ENCODE peak calls at places on chromosomes 3 and 15, in five cellular contexts. T is aorta; O is GM23338; L is esophagus muscularis mucosa; U is CD8-positive, alpha-beta T cell. P is an unnamed sample.
A peak's percentile ranks its signal among the peaks of the same experiment; 100 is the strongest.

GRCh38 chr3:169241928-169242751 is 421.4 kb downstream of the MECOM start:
- DNase-seq in L (no peak), T (peak; percentile 75), U (no peak), O (peak; percentile 70), P (peak; percentile 69)

GRCh38 chr3:193872265-193872753 is 263.6 kb upstream of the HES1 start:
- DNase-seq in O (no peak), U (no peak), T (no peak), L (no peak), P (peak; percentile 87)

GRCh38 chr3:188583476-188584161 is 429.7 kb downstream of the LPP start:
- DNase-seq in O (no peak), U (no peak), T (no peak), L (no peak), P (no peak)

GRCh38 chr3:159645874-159646273 is 342.8 kb upstream of the IL12A start:
- DNase-seq in L (no peak), U (no peak), T (no peak), O (no peak), P (no peak)

GRCh38 chr3:22899441-22899840 is 303.7 kb upstream of the UBE2E2 start:
- DNase-seq in U (no peak), L (no peak), T (no peak), O (no peak), P (no peak)

GRCh38 chr15:36332301-36332700 is 247.1 kb upstream of the CDIN1 start:
- DNase-seq in T (no peak), U (no peak), O (no peak), L (no peak), P (no peak)

GRCh38 chr3:135918600-135918999 is 46.9 kb upstream of the PPP2R3A start:
- DNase-seq in U (no peak), O (peak; percentile 59), T (no peak), L (no peak), P (no peak)

GRCh38 chr3:60588806-60589205 is 662.4 kb downstream of the FHIT start:
- DNase-seq in O (no peak), T (no peak), U (no peak), L (no peak), P (no peak)

GRCh38 chr3:150393745-150394144 is 14.4 kb upstream of the TSC22D2 start:
- DNase-seq in L (no peak), O (no peak), U (no peak), T (no peak), P (no peak)

GRCh38 chr15:42348083-42348482 is 11.2 kb upstream of the CAPN3 start:
- DNase-seq in U (no peak), O (no peak), L (no peak), T (no peak), P (no peak)

GRCh38 chr15:63842626-63843025 is 8.9 kb upstream of the HERC1 start:
- DNase-seq in O (no peak), L (no peak), U (no peak), T (no peak), P (no peak)

GRCh38 chr3:81490541-81491288 is 270.7 kb downstream of the GBE1 start:
- DNase-seq in L (peak; percentile 95), T (peak; percentile 74), U (peak; percentile 75), O (peak; percentile 97), P (peak; percentile 90)

GRCh38 chr3:143221446-143221845 is 101.9 kb downstream of the CHST2 start:
- DNase-seq in T (no peak), U (no peak), L (peak; percentile 74), O (no peak), P (no peak)

GRCh38 chr3:47036145-47036544 is 56.7 kb downstream of the NBEAL2 start:
- DNase-seq in L (no peak), T (no peak), O (no peak), U (no peak), P (no peak)

GRCh38 chr15:57647791-57648130 is 56.1 kb downstream of the MYZAP start:
- DNase-seq in U (no peak), T (no peak), O (peak; percentile 18), L (peak; percentile 87), P (no peak)

GRCh38 chr3:67765575-67765974 is 111.2 kb upstream of the SUCLG2 start:
- DNase-seq in O (no peak), L (no peak), T (no peak), U (no peak), P (no peak)

GRCh38 chr3:124834723-124835718 is 52.1 kb downstream of the ITGB5 start:
- DNase-seq in O (peak; percentile 86), U (peak; percentile 74), T (no peak), L (no peak), P (peak; percentile 97)

GRCh38 chr3:20846792-20847191 is 660.8 kb upstream of the SGO1 start:
- DNase-seq in L (no peak), T (no peak), U (no peak), O (no peak), P (no peak)

GRCh38 chr15:28456476-28457395 is 76.0 kb downstream of the GOLGA8G start:
- DNase-seq in T (peak; percentile 79), U (no peak), L (peak; percentile 86), O (peak; percentile 33), P (no peak)

GRCh38 chr3:62833538-62833937 is 41.7 kb downstream of the CADPS start:
- DNase-seq in T (no peak), L (no peak), O (peak; percentile 74), U (no peak), P (no peak)

GRCh38 chr3:186476044-186476468 is 68.1 kb downstream of the CRYGS start:
- DNase-seq in U (no peak), T (no peak), L (peak; percentile 88), O (no peak), P (no peak)

GRCh38 chr3:194057570-194058188 is 78.3 kb upstream of the HES1 start:
- DNase-seq in L (no peak), O (no peak), T (no peak), U (no peak), P (no peak)

GRCh38 chr15:88012233-88012632 is 244.3 kb downstream of the NTRK3 start:
- DNase-seq in O (no peak), T (no peak), U (no peak), L (no peak), P (no peak)

GRCh38 chr15:90154861-90155626 is 46.1 kb upstream of the SEMA4B start:
- DNase-seq in T (no peak), U (no peak), O (no peak), L (no peak), P (peak; percentile 44)

GRCh38 chr3:9945358-9945757 is 6.8 kb downstream of the PRRT3 start:
- DNase-seq in T (no peak), O (no peak), U (no peak), L (no peak), P (no peak)

GRCh38 chr15:25713736-25714537 is 149.2 kb downstream of the ATP10A start:
- DNase-seq in T (peak; percentile 69), O (no peak), L (no peak), U (no peak), P (no peak)

GRCh38 chr15:55461447-55461846 is 46.6 kb downstream of the DNAAF4 start:
- DNase-seq in L (no peak), T (no peak), O (no peak), U (no peak), P (no peak)

GRCh38 chr3:147419062-147419701 is 10.0 kb downstream of the ZIC1 start:
- DNase-seq in O (peak; percentile 96), T (peak; percentile 83), L (no peak), U (no peak), P (no peak)

GRCh38 chr15:77992356-77993222 is 84.9 kb downstream of the TBC1D2B start:
- DNase-seq in O (no peak), L (no peak), U (no peak), T (peak; percentile 75), P (no peak)

GRCh38 chr3:119619094-119619493 is 21.4 kb downstream of the PLA1A start:
- DNase-seq in L (no peak), O (no peak), T (no peak), U (no peak), P (no peak)

GRCh38 chr3:129106320-129106719 is 15.3 kb downstream of the RAB43 start:
- DNase-seq in O (no peak), U (no peak), L (no peak), T (no peak), P (no peak)
- H3K4me1 ChIP-seq in O (no peaks in the 10 kb centered on the region), U (peaks cover 76% of the 10 kb centered on the region), L (no peaks in the 10 kb centered on the region), T (no peaks in the 10 kb centered on the region), P (peaks cover 9% of the 10 kb centered on the region)

DNA sequence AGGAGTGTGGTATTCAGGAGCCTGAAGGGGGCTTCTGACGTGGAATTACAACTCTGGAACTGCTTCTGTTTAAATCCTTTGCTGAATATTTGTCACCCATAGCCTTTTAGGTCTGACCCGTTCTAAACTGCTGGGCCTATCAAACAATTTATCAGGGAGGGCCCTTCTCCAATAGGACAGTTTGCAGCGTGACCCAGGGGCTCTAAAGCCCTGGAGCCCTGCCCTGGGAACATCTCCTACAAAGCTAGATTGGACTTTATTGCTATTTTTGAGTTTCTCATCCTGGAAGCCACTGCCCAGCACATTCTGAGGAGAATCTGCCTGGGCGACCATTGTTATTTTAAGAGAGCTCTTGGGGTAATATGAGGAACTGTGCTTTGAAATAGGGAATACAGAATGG is 35.5 kb downstream of the KLF13 start:
- DNase-seq in L (no peak), O (no peak), T (no peak), U (no peak), P (no peak)
- H3K4me1 ChIP-seq in L (peaks cover 100% of the 10 kb centered on the region), O (peaks cover 60% of the 10 kb centered on the region), T (peaks cover 3% of the 10 kb centered on the region), U (peaks cover 97% of the 10 kb centered on the region), P (peaks cover 6% of the 10 kb centered on the region)

DNA sequence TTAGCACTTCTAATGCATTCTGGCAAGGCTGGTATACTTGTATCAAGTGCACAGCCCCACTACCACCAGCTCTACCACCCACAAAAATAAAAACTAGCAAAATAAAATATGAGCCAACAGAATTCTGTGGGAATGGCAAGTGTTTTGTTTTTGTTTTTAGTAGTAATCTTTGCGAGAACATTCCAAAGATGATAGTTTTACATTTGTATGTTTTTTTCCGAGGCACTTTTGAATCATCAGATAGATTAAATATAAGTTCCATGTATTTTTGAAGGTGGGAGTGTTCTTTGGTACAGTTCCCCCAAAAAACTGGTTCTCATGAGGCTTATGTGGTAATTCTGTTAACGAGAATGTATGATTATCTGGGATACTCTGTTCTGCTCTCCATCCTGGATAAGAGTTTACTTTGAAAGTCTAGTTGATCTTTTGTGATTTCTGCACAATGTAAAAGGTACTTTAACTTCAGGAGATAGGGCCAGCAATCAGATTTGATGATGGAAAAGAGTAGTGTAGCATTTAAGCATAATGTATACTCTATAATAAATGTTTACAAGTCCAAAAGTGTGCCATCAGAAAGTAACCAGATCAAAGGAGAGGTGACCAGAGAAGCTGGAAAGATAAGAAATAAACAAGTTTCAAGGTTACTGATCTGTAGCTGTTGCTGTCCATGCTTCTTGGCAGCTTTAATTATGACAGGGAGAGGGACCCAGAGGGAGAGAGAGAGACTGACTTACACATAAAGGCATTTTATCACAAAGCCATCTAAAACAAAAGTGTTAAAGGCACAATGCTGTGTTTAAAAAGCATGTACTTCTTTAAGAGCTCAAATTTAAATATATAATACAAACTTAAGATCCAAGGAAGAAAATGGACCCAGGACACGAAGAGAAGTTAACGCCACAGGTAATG is 130.9 kb downstream of the PGPEP1L start:
- DNase-seq in O (no peak), T (no peak), L (no peak), U (no peak), P (no peak)
- H3K4me1 ChIP-seq in O (peaks cover 55% of the 10 kb centered on the region), T (peaks cover 13% of the 10 kb centered on the region), L (peaks cover 74% of the 10 kb centered on the region), U (peaks cover 18% of the 10 kb centered on the region), P (peaks cover 22% of the 10 kb centered on the region)

GRCh38 chr15:59291214-59291551 is 81.5 kb downstream of the MYO1E start:
- DNase-seq in L (no peak), T (no peak), U (no peak), O (no peak), P (no peak)
- H3K4me1 ChIP-seq in L (peaks cover 48% of the 10 kb centered on the region), T (peaks cover 12% of the 10 kb centered on the region), U (no peaks in the 10 kb centered on the region), O (peaks cover 40% of the 10 kb centered on the region), P (peaks cover 13% of the 10 kb centered on the region)

DNA sequence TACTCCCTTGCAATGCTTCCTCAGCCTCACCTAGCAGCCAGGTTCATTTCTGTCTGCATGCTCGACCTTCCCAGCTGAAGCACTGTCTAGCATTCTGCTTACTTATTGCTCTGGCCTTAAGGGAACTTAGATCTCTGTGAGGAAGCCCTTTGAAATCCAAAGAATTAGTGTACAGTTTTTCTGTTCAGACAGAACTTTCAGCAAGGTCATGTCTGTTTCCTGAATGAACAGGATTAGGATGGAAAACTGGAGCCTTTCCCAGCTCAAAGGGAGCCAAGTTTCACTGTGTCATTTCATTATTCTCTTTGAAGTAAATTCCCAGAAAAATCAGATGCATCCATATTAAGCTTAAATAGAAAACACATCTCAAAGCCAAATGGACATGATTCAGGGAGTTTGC is 457.3 kb upstream of the KCNMB2 start:
- DNase-seq in T (no peak), U (no peak), L (no peak), O (peak; percentile 10), P (no peak)
- H3K4me1 ChIP-seq in T (peaks cover 2% of the 10 kb centered on the region), U (peaks cover 3% of the 10 kb centered on the region), L (peaks cover 51% of the 10 kb centered on the region), O (peaks cover 4% of the 10 kb centered on the region), P (no peaks in the 10 kb centered on the region)